ENCODE peak calls at places on chromosomes 2 and 18, in five cellular contexts. X is neural progenitor cell, V is fibroblast of mammary gland, W is HFF-Myc, K is kidney epithelial cell. H is an unnamed sample.
A peak's percentile ranks its signal among the peaks of the same experiment; 100 is the strongest.

GRCh38 chr18:7728297-7728696 is 161.2 kb downstream of the PTPRM start:
- DNase-seq in X (no peak), K (no peak), V (no peak), W (peak; percentile 20), H (no peak)

GRCh38 chr2:230658877-230659652 is 53.6 kb upstream of the CAB39 start:
- DNase-seq in X (no peak), V (no peak), W (no peak), K (no peak), H (no peak)

GRCh38 chr2:150624001-150624401 is 136.5 kb upstream of the RND3 start:
- DNase-seq in X (no peak), W (no peak), V (no peak), K (no peak), H (no peak)

GRCh38 chr2:85269959-85270358 is 57.8 kb downstream of the TGOLN2 start:
- DNase-seq in X (no peak), K (no peak), W (no peak), V (no peak), H (no peak)

GRCh38 chr2:116490511-116491145 is 1323.9 kb upstream of the DDX18 start:
- DNase-seq in X (no peak), V (no peak), K (peak; percentile 66), W (no peak), H (no peak)

GRCh38 chr2:159156834-159157233 is 129.7 kb downstream of the WDSUB1 start:
- DNase-seq in K (no peak), W (no peak), V (no peak), X (no peak), H (no peak)

GRCh38 chr18:635171-635570 is 22.3 kb upstream of the TYMS start:
- DNase-seq in X (peak; percentile 24), V (no peak), K (no peak), W (no peak), H (no peak)

GRCh38 chr2:13046557-13047165 is 329.9 kb downstream of the TRIB2 start:
- DNase-seq in X (no peak), K (no peak), W (no peak), V (peak; percentile 30), H (no peak)

GRCh38 chr2:64479259-64480198 is 25.6 kb downstream of the LGALSL start:
- DNase-seq in X (no peak), V (no peak), W (no peak), K (no peak), H (no peak)

DNA sequence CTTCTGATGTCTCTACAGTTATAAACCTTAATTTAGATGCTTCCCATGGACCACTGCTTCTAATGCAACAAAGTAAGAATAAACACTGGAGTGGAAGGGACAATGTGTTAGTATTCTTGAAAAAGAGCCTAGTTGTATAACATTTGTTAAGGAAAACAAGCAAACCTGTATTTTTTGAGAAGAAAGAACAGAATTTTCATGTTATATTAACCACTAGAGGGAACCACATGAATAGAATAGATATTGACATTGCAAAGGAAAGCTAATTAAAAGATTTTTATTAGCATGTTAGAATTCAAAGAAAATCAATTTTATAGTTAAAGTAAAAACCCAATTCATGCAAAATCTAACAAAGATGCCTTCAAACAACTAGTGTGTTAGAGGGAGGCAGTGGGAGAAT is 151.2 kb upstream of the BARD1 start:
- DNase-seq in W (no peak), V (peak; percentile 14), X (no peak), K (no peak), H (no peak)
- TF ChIP-seq CTCF in W (no peak), V (peak; percentile 29), X (peak; percentile 23), K (peak; percentile 18), H (peak; percentile 7)

GRCh38 chr2:53711271-53711780 is 56.3 kb upstream of the CHAC2 start:
- DNase-seq in K (no peak), V (no peak), X (no peak), W (no peak), H (no peak)

DNA sequence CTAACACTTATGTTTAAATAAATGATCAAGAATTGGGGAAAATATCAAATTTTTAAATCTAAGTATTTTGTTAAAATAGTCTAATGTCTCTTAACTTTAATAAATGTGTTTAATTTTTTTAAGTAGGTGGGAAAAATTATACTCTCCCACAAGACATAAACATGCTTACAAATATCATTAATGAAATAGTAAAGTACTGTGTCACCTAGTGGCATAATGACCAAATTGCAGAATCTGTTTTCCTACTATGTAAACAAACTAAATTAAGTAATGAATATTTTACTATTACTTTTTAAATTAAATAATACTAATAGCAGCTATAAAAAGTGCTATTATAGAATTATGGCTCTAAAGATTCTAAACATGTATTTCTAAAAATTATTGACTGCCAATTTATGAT is 52.0 kb upstream of the CHAC2 start:
- DNase-seq in X (no peak), W (no peak), K (no peak), V (peak; percentile 27), H (no peak)
- TF ChIP-seq CTCF in X (peak; percentile 49), W (peak; percentile 13), K (peak; percentile 24), V (peak; percentile 45), H (peak; percentile 22)

DNA sequence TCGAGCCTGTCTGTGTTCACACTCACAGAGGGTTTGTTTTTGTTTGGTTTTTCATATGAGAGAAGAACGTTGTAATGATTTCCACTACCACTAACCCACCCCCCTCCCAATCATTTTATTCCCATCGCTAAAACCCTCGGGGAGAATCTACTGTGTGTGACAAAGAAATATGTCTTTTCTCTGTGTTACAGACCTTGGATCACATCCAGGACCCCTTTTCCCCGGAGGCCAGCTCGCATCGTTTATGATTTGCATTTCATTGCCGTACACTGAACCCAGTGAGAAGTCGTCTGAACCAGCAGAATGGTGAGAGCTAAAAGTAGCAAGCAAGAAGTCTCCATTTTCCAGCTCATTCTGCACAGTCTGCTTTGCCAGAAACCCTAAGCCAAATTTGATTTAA is 103.6 kb downstream of the FTCDNL1 start:
- DNase-seq in K (no peak), X (no peak), V (no peak), W (no peak), H (no peak)
- TF ChIP-seq CTCF in K (no peak), X (no peak), V (no peak), W (no peak), H (no peak)

GRCh38 chr2:223062304-223062845 is 10.4 kb downstream of the KCNE4 start:
- DNase-seq in X (no peak), W (no peak), K (no peak), V (peak; percentile 75), H (no peak)

GRCh38 chr2:223057545-223057944 is 5.6 kb downstream of the KCNE4 start:
- DNase-seq in X (no peak), K (no peak), V (peak; percentile 43), W (no peak), H (no peak)

GRCh38 chr2:223058952-223059716 is 7.1 kb downstream of the KCNE4 start:
- DNase-seq in V (peak; percentile 41), X (no peak), K (no peak), W (no peak), H (no peak)

GRCh38 chr2:223056656-223057418 is 4.8 kb downstream of the KCNE4 start:
- DNase-seq in V (peak; percentile 85), K (no peak), W (no peak), X (no peak), H (no peak)

DNA sequence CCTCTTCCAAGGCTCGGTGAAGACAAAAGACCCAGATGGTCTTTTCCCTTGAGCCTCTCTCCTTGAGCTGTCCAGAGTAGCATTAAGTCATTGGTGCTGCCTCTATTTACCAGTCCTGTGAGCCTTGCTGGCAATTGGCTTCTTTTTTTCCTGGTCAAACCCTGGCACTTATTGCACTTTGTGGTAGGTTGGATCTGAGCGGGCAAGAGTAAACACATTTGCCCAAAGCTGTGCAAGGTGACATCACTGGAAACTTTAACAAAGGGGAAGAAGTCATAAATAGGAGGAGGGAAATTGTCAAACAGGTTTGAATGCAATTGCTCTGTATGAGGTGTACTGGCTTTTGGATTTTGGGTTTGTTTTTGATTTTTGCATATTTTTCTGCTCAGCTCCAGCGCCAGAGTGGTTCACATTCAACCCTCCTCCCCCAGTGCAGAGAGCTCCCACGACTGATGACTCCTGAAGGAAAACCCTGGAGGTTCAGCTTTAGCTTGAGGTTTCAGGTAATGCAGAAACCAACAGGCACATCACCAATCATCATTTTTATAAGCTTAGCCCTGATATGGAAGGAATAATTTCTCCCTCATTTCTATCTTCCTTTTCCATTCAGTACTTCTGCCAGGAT is 8.3 kb downstream of the KCNE4 start:
- DNase-seq in X (no peak), W (no peak), K (no peak), V (no peak), H (no peak)
- TF ChIP-seq CTCF in X (no peak), W (no peak), K (no peak), V (no peak), H (no peak)

DNA sequence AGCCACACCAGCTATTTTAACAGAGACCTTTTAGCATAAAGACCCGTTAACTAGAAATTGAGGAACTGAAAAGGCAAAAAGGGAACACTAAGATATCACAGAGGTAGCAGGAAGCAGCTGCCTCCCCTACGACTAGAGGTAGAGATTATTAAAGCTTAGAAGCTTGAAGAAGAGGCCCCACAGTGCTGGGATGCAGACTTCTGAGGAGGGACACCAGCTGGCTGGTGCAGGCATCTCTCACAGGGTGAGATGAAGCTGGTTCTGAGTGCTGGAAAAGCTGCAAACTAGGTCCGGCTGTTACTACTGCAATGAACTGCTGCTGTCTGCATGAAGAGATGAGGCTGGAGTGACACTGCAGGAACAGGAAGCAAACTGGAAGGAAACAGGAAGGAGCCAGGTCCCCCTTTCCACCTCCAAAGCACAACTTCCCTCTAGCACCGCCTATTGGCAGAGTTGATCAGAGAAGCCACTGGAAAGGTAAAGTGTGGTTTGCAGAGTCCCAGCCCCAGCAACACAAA is 61.2 kb upstream of the MRPS9 start:
- DNase-seq in X (no peak), W (no peak), V (no peak), K (no peak), H (no peak)
- TF ChIP-seq CTCF in X (peak; percentile 24), W (peak; percentile 19), V (no peak), K (peak; percentile 9), H (no peak)

GRCh38 chr2:241150660-241151530 is 628 bp downstream of the PPP1R7 start:
- DNase-seq in K (no peak), X (peak; percentile 13), W (no peak), V (peak; percentile 53), H (no peak)

GRCh38 chr2:241148891-241149674 is at the start of gene PASK:
- DNase-seq in K (peak; percentile 88), X (peak; percentile 98), V (peak; percentile 93), W (peak; percentile 86), H (peak; percentile 51)

GRCh38 chr2:241149675-241149924 is 328 bp upstream of the PASK start:
- DNase-seq in K (no peak), X (no peak), V (no peak), W (no peak), H (no peak)

GRCh38 chr2:241148239-241148638 is 1.0 kb downstream of the PASK start:
- DNase-seq in K (no peak), V (no peak), X (no peak), W (no peak), H (no peak)

DNA sequence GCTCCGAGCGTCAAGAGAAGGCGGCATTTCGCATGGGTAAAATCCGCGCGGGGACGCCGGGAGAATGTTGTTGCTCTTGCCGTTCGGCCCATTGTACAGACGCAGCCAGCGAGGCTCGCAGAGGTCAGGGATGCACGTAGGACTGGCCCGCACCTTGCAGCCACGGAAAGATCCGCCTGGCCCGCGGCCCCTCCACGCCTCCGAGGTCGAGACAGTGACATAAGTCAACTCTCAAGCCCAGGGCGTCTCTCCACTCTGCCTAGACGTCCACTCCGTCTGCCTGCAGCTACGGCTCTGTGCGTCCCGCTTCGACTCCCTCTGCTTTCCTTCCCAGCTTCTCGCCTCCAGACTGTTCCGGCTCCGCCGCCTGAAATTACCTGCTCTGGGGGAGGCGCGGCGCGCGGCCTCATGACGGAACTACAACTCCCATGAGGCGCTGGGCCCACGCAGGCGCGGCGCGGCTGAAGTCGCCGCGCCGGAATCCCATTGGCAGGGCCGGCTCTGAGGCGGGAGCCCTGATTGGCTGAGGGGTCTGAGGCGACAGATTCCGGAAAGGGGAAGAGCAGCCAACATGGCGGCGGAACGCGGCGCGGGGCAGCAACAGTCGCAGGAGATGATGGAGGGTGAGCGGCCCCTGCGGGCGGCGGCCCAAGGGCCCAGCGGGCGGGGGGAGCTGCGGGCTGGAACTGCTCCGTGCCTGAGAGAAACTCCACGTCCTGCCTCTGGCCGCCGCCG is at the start of gene PPP1R7:
- DNase-seq in V (peak; percentile 88), W (peak; percentile 68), K (peak; percentile 82), X (peak; percentile 99), H (peak; percentile 60)
- TF ChIP-seq CTCF in V (no peak), W (no peak), K (no peak), X (peak; percentile 24), H (no peak)

GRCh38 chr2:40360652-40361051 is 91.2 kb downstream of the SLC8A1 start:
- DNase-seq in V (no peak), X (no peak), K (peak; percentile 56), W (no peak), H (no peak)
- TF ChIP-seq CTCF in V (no peak), X (no peak), K (peak; percentile 50), W (no peak), H (no peak)